ENCODE peak calls at places on chromosomes 16 and 17, in four cellular contexts. One of them, this sample, is unnamed. For H3K4me1 and H3K27me3, the result is how much of the 10 kb centered on the place peaks cover.

GRCh38 chr17:66636111-66636510 is 198.8 kb upstream of the CACNG5 start:
- DNase-seq in tibial artery: no peak
- DNase-seq in neuronal stem cell: no peak
- DNase-seq in colonic mucosa: no peak
- DNase-seq in this sample: no peak

GRCh38 chr16:81237942-81238295 is 570 bp upstream of the BCO1 start:
- DNase-seq in tibial artery: no peak
- DNase-seq in neuronal stem cell: no peak
- DNase-seq in colonic mucosa: no peak
- DNase-seq in this sample: no peak

GRCh38 chr16:72657791-72658190 is 390.1 kb downstream of the ZFHX3 start:
- DNase-seq in tibial artery: no peak
- DNase-seq in neuronal stem cell: no peak
- DNase-seq in colonic mucosa: no peak
- DNase-seq in this sample: no peak

GRCh38 chr16:626787-627457 is 3.9 kb upstream of the WFIKKN1 start:
- DNase-seq in tibial artery: no peak
- DNase-seq in neuronal stem cell: no peak
- DNase-seq in colonic mucosa: no peak
- DNase-seq in this sample: peak

GRCh38 chr17:59004338-59005111 is 102.2 kb downstream of the TRIM37 start:
- DNase-seq in tibial artery: no peak
- DNase-seq in neuronal stem cell: peak
- DNase-seq in colonic mucosa: peak
- DNase-seq in this sample: no peak

GRCh38 chr17:83189673-83190385 is 110.4 kb downstream of the METRNL start:
- DNase-seq in tibial artery: peak
- DNase-seq in neuronal stem cell: no peak
- DNase-seq in colonic mucosa: peak
- DNase-seq in this sample: peak

GRCh38 chr16:86462334-86463084 is 47.8 kb upstream of the FOXF1 start:
- DNase-seq in tibial artery: no peak
- DNase-seq in neuronal stem cell: no peak
- DNase-seq in colonic mucosa: peak
- DNase-seq in this sample: no peak

GRCh38 chr17:63762106-63763078 is 11.0 kb downstream of the CCDC47 start:
- DNase-seq in tibial artery: no peak
- DNase-seq in neuronal stem cell: no peak
- DNase-seq in colonic mucosa: no peak
- DNase-seq in this sample: no peak

GRCh38 chr17:67353161-67353560 is 13.2 kb downstream of the PSMD12 start:
- DNase-seq in tibial artery: no peak
- DNase-seq in neuronal stem cell: no peak
- DNase-seq in colonic mucosa: no peak
- DNase-seq in this sample: no peak

GRCh38 chr17:59454633-59455105 is 110.7 kb upstream of the DHX40 start:
- DNase-seq in tibial artery: no peak
- DNase-seq in neuronal stem cell: no peak
- DNase-seq in colonic mucosa: no peak
- DNase-seq in this sample: no peak

GRCh38 chr16:4882633-4883285 is 35.5 kb downstream of the UBN1 start:
- DNase-seq in tibial artery: no peak
- DNase-seq in neuronal stem cell: no peak
- DNase-seq in colonic mucosa: no peak
- DNase-seq in this sample: peak

GRCh38 chr16:1535391-1536291 is 2.2 kb downstream of the TMEM204 start:
- DNase-seq in tibial artery: no peak
- DNase-seq in neuronal stem cell: no peak
- DNase-seq in colonic mucosa: no peak
- DNase-seq in this sample: no peak

GRCh38 chr17:64327201-64327930 is 63.3 kb downstream of the PECAM1 start:
- DNase-seq in tibial artery: no peak
- DNase-seq in neuronal stem cell: no peak
- DNase-seq in colonic mucosa: no peak
- DNase-seq in this sample: no peak

GRCh38 chr17:74457146-74457819 is 9.2 kb upstream of the CD300A start:
- DNase-seq in tibial artery: peak
- DNase-seq in neuronal stem cell: peak
- DNase-seq in colonic mucosa: peak
- DNase-seq in this sample: peak

GRCh38 chr16:28910046-28911031 is 14.7 kb downstream of the RABEP2 start:
- DNase-seq in tibial artery: no peak
- DNase-seq in neuronal stem cell: no peak
- DNase-seq in colonic mucosa: peak
- DNase-seq in this sample: no peak

GRCh38 chr16:89374393-89374948 is 115.9 kb downstream of the ANKRD11 start:
- DNase-seq in tibial artery: no peak
- DNase-seq in neuronal stem cell: no peak
- DNase-seq in colonic mucosa: no peak
- DNase-seq in this sample: no peak

GRCh38 chr16:25007284-25007984 is 7.7 kb downstream of the ARHGAP17 start:
- DNase-seq in tibial artery: no peak
- DNase-seq in neuronal stem cell: no peak
- DNase-seq in colonic mucosa: no peak
- DNase-seq in this sample: no peak

GRCh38 chr16:75152635-75153034 is 4.3 kb downstream of the ZFP1 start:
- DNase-seq in tibial artery: no peak
- DNase-seq in neuronal stem cell: no peak
- DNase-seq in colonic mucosa: no peak
- DNase-seq in this sample: no peak

GRCh38 chr16:24257965-24258364 is 1.8 kb downstream of the CACNG3 start:
- DNase-seq in tibial artery: no peak
- DNase-seq in neuronal stem cell: no peak
- DNase-seq in colonic mucosa: no peak
- DNase-seq in this sample: no peak

GRCh38 chr16:21301168-21301894 is 23.2 kb upstream of the CRYM start:
- DNase-seq in tibial artery: peak
- DNase-seq in neuronal stem cell: peak
- DNase-seq in colonic mucosa: peak
- DNase-seq in this sample: peak

DNA sequence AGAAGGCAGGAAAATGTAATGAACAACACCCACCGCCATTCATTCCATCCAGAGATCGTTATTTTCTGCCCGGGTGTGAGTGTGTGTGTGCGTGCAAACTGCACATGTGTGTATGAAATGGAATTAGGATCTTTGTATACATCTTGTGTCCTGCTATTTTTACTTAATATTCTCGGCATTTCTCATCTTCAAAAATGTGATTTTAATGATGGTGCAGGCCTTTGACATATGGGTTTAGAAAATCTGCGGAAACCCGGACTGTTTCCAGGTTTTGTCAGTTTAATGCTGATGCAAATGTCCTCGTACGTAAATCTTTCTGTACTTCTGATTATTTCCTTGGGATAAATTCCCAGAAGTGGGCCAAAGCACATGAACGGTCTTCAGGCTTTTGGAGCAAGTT is 254.8 kb downstream of the SEC14L1 start:
- DNase-seq in tibial artery: no peak
- DNase-seq in neuronal stem cell: no peak
- DNase-seq in colonic mucosa: no peak
- DNase-seq in this sample: no peak
- H3K4me1 ChIP-seq in tibial artery: half or more
- H3K4me1 ChIP-seq in neuronal stem cell: under half
- H3K4me1 ChIP-seq in colonic mucosa: under half
- H3K4me1 ChIP-seq in this sample: under half

GRCh38 chr17:34884597-34884996 is 76.7 kb downstream of the CCT6B start:
- DNase-seq in tibial artery: no peak
- DNase-seq in neuronal stem cell: no peak
- DNase-seq in colonic mucosa: no peak
- DNase-seq in this sample: no peak
- H3K27me3 ChIP-seq in tibial artery: under half
- H3K27me3 ChIP-seq in neuronal stem cell: under half
- H3K27me3 ChIP-seq in colonic mucosa: under half
- H3K27me3 ChIP-seq in this sample: under half

DNA sequence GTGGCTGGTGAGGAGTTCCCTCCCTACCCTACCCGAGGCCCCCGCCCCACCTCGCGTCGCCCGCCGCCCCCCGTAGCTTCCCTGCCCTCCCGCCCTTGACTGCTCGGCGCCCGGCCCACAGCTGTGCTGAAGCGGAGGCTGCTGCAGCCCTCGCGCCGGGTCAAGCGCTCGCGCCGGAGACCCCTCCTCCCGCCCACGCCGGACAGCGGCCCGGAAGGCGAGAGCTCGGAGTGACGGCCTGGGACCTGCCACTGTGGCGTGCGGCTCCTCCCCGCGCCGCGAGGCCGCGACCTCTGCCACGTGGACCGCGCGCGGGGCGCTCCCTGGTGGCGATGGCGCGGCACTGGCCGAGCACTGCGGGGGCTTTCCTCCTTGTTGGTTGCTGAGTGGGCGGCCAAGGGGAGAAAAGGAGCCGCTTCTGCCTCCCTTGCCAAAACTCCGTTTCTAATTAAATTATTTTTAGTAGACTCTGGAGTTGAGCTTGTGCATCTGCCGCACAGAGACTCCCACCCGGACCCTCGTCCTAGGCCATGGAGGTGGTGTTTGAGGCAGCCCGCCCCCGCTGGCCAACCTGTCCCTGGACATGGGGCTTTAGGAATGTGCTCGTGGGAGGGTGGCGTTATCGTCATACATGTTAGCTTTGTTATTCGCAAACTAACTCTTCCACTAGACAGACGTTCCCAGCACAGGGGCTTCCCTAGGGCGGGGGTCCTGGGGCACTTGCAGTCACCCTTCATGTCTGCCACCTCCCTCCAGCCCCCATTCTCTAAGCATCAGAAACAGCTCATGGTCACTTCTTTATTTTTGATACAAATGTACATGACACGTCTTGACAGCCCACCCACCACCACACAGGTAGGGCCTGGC is 4.4 kb downstream of the TP53I13 start:
- DNase-seq in tibial artery: peak
- DNase-seq in neuronal stem cell: peak
- DNase-seq in colonic mucosa: peak
- DNase-seq in this sample: peak
- H3K4me3 ChIP-seq in tibial artery: peak
- H3K4me3 ChIP-seq in neuronal stem cell: no peak
- H3K4me3 ChIP-seq in colonic mucosa: peak
- H3K4me3 ChIP-seq in this sample: peak

GRCh38 chr16:67445913-67446907 is 15.3 kb downstream of the HSD11B2 start:
- DNase-seq in tibial artery: no peak
- DNase-seq in neuronal stem cell: no peak
- DNase-seq in colonic mucosa: peak
- DNase-seq in this sample: no peak
- H3K4me1 ChIP-seq in tibial artery: under half
- H3K4me1 ChIP-seq in neuronal stem cell: under half
- H3K4me1 ChIP-seq in colonic mucosa: half or more
- H3K4me1 ChIP-seq in this sample: under half

GRCh38 chr16:54285414-54286066 is 1.0 kb downstream of the IRX3 start:
- DNase-seq in tibial artery: peak
- DNase-seq in neuronal stem cell: peak
- DNase-seq in colonic mucosa: no peak
- DNase-seq in this sample: no peak

GRCh38 chr16:54284319-54284930 is 2.2 kb downstream of the IRX3 start:
- DNase-seq in tibial artery: no peak
- DNase-seq in neuronal stem cell: peak
- DNase-seq in colonic mucosa: no peak
- DNase-seq in this sample: no peak

GRCh38 chr16:54286067-54286329 is 589 bp downstream of the IRX3 start:
- DNase-seq in tibial artery: no peak
- DNase-seq in neuronal stem cell: no peak
- DNase-seq in colonic mucosa: no peak
- DNase-seq in this sample: no peak

GRCh38 chr16:54283735-54284318 is 2.8 kb downstream of the IRX3 start:
- DNase-seq in tibial artery: peak
- DNase-seq in neuronal stem cell: no peak
- DNase-seq in colonic mucosa: no peak
- DNase-seq in this sample: no peak

DNA sequence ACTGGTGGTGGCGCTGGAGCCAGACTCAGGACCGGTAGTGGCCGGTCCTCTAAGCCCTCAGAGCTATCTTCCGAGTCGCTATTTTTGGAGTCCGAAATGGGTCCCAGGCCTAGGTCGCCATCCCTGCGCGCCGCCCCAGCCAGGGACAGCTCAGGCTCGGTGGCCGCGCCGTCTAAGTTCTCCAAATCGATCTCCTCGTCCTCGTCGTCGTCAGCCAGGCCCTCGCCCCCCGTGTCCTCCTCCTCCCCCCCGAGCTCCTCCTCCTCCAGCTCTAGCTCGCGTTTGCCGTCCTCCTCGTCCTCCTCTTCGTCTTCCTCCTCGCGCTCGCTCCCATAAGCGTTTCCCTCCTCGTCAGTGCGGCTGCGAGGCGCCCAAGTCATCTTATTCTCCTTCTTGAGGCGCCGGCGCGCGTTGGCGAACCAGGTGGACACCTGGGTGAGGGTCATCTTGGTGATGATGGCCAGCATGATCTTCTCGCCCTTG is 1.6 kb downstream of the IRX3 start:
- DNase-seq in tibial artery: peak
- DNase-seq in neuronal stem cell: no peak
- DNase-seq in colonic mucosa: no peak
- DNase-seq in this sample: no peak
- H3K27me3 ChIP-seq in tibial artery: under half
- H3K27me3 ChIP-seq in neuronal stem cell: under half
- H3K27me3 ChIP-seq in colonic mucosa: half or more
- H3K27me3 ChIP-seq in this sample: under half